ENCODE peak calls at places on chromosomes 6 and 20, in seven cellular contexts. One of them, this sample, is unnamed.

GRCh38 chr20:24502184-24502583 is 32.8 kb downstream of the SYNDIG1 start:
- DNase-seq in T-helper 17 cell: no peak
- DNase-seq in NB4: no peak
- DNase-seq in GM18507: no peak
- DNase-seq in ELR: peak
- DNase-seq in NCI-H2029: no peak
- DNase-seq in spleen: peak
- DNase-seq in this sample: no peak

GRCh38 chr20:49942942-49943341 is 6.7 kb downstream of the RNF114 start:
- DNase-seq in T-helper 17 cell: no peak
- DNase-seq in NB4: no peak
- DNase-seq in GM18507: no peak
- DNase-seq in ELR: no peak
- DNase-seq in NCI-H2029: no peak
- DNase-seq in spleen: no peak
- DNase-seq in this sample: no peak

GRCh38 chr20:38210741-38211140 is 45.7 kb upstream of the TGM2 start:
- DNase-seq in T-helper 17 cell: no peak
- DNase-seq in NB4: no peak
- DNase-seq in GM18507: no peak
- DNase-seq in ELR: peak
- DNase-seq in NCI-H2029: no peak
- DNase-seq in spleen: no peak
- DNase-seq in this sample: no peak

GRCh38 chr20:5511930-5512329 is 195.2 kb upstream of the PROKR2 start:
- DNase-seq in T-helper 17 cell: no peak
- DNase-seq in NB4: peak
- DNase-seq in GM18507: no peak
- DNase-seq in ELR: peak
- DNase-seq in NCI-H2029: no peak
- DNase-seq in spleen: no peak
- DNase-seq in this sample: no peak

GRCh38 chr6:157951828-157952227 is 29.8 kb upstream of the SYNJ2 start:
- DNase-seq in T-helper 17 cell: no peak
- DNase-seq in NB4: no peak
- DNase-seq in GM18507: no peak
- DNase-seq in ELR: no peak
- DNase-seq in NCI-H2029: no peak
- DNase-seq in spleen: no peak
- DNase-seq in this sample: no peak

GRCh38 chr20:34232494-34233087 is 8.6 kb upstream of the ASIP start:
- DNase-seq in T-helper 17 cell: no peak
- DNase-seq in NB4: no peak
- DNase-seq in GM18507: no peak
- DNase-seq in ELR: no peak
- DNase-seq in NCI-H2029: no peak
- DNase-seq in spleen: no peak
- DNase-seq in this sample: no peak

GRCh38 chr6:166502453-166502852 is 84.0 kb downstream of the RAMACL start:
- DNase-seq in T-helper 17 cell: no peak
- DNase-seq in NB4: no peak
- DNase-seq in GM18507: no peak
- DNase-seq in ELR: no peak
- DNase-seq in NCI-H2029: no peak
- DNase-seq in spleen: no peak
- DNase-seq in this sample: no peak

GRCh38 chr6:144678844-144679243 is 393.7 kb downstream of the UTRN start:
- DNase-seq in T-helper 17 cell: no peak
- DNase-seq in NB4: no peak
- DNase-seq in GM18507: no peak
- DNase-seq in ELR: no peak
- DNase-seq in NCI-H2029: no peak
- DNase-seq in spleen: no peak
- DNase-seq in this sample: no peak

GRCh38 chr6:29800254-29800653 is 27.4 kb upstream of the HLA-G start:
- DNase-seq in T-helper 17 cell: no peak
- DNase-seq in NB4: no peak
- DNase-seq in GM18507: no peak
- DNase-seq in ELR: no peak
- DNase-seq in NCI-H2029: no peak
- DNase-seq in spleen: no peak
- DNase-seq in this sample: no peak

GRCh38 chr6:80872194-80872950 is 765.9 kb downstream of the BCKDHB start:
- DNase-seq in T-helper 17 cell: no peak
- DNase-seq in NB4: no peak
- DNase-seq in GM18507: no peak
- DNase-seq in ELR: no peak
- DNase-seq in NCI-H2029: no peak
- DNase-seq in spleen: no peak
- DNase-seq in this sample: no peak

GRCh38 chr6:108100003-108100402 is 25.5 kb upstream of the OSTM1 start:
- DNase-seq in T-helper 17 cell: no peak
- DNase-seq in NB4: no peak
- DNase-seq in GM18507: no peak
- DNase-seq in ELR: no peak
- DNase-seq in NCI-H2029: no peak
- DNase-seq in spleen: no peak
- DNase-seq in this sample: no peak